ENCODE peak calls at places on chromosomes 4 and X, in six cellular contexts. D, J, K, H, I and X are unnamed samples.

GRCh38 chr4:5784960-5785611 is 74.1 kb downstream of the EVC start:
- DNase-seq in D (no peak), J (no peak), K (no peak), H (no peak), I (peak), X (no peak)

GRCh38 chrX:120120223-120120622 is 4.5 kb upstream of the RHOXF1 start:
- DNase-seq in D (peak), J (no peak), K (no peak), H (no peak), I (no peak), X (peak)

GRCh38 chrX:44651347-44651746 is 108.7 kb upstream of the FUNDC1 start:
- DNase-seq in D (no peak), J (no peak), K (peak), H (peak), I (no peak), X (no peak)

GRCh38 chr4:109052699-109053656 is 249.5 kb downstream of the COL25A1 start:
- DNase-seq in D (no peak), J (no peak), K (no peak), H (no peak), I (no peak), X (no peak)

GRCh38 chr4:182894681-182895275 is 22.4 kb downstream of the DCTD start:
- DNase-seq in D (no peak), J (no peak), K (no peak), H (no peak), I (peak), X (no peak)

GRCh38 chrX:56783450-56783831 is 54.4 kb downstream of the NBDY start:
- DNase-seq in D (peak), J (no peak), K (peak), H (no peak), I (peak), X (peak)

GRCh38 chrX:150032742-150033141 is 94.5 kb upstream of the EOLA2 start:
- DNase-seq in D (no peak), J (no peak), K (no peak), H (no peak), I (no peak), X (no peak)

GRCh38 chr4:69073375-69073774 is 22.9 kb upstream of the UGT2B7 start:
- DNase-seq in D (no peak), J (no peak), K (no peak), H (no peak), I (no peak), X (no peak)

GRCh38 chrX:41475611-41476241 is 28.6 kb downstream of the NYX start:
- DNase-seq in D (no peak), J (no peak), K (no peak), H (no peak), I (peak), X (no peak)

GRCh38 chrX:41480508-41481260 is 33.5 kb downstream of the NYX start:
- DNase-seq in D (no peak), J (no peak), K (no peak), H (no peak), I (no peak), X (no peak)

GRCh38 chrX:41482153-41482850 is 35.2 kb downstream of the NYX start:
- DNase-seq in D (no peak), J (no peak), K (no peak), H (no peak), I (no peak), X (no peak)

GRCh38 chrX:41478397-41478911 is 31.3 kb downstream of the NYX start:
- DNase-seq in D (no peak), J (no peak), K (no peak), H (no peak), I (no peak), X (no peak)

DNA sequence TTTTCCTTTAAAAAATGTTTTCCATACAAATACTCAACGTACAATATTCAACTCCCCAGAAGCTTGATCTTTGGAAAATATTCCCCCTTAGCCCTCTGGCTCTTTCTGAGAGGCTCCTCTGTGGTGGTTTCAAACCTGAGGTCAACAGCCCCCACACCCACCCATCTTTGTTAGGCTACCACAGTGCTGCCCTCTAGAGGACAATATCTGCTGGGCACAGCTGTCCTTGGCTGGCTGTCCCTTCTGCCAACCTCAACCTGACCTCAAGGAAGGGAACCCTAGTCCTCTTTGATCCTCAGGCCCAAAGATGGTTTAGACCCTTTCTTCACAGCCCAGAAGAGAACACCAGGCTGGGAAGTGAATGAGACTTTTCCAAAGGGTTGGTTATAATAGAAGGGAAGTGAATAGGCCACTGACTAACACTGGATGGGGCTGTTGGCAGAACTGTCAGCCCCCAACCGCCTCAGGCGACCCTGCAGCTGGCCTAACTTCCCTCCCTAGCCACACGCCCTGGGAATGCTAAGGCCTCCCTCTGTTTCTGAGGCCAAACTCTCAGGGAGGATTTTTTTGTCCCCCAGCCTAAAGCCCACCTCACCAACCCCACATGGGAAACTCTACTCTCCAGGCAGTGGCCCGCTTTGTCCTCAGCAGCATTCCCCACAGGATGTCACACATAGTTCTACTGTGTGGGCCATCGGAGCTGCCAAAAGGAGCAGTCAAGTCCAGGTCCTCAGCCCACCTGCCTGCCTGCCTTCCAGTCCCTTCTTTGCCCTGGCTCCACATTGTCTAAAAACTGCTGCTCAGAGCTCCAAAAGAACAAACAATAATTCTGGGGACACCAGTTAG is 34.3 kb downstream of the NYX start:
- DNase-seq in D (no peak), J (peak), K (no peak), H (no peak), I (no peak), X (no peak)
- TF ChIP-seq CTCF in D (no peak), J (peak), K (peak), H (peak), I (no peak), X (peak)

GRCh38 chr4:142697928-142698327 is 148.2 kb downstream of the INPP4B start:
- DNase-seq in D (no peak), J (no peak), K (no peak), H (no peak), I (no peak), X (no peak)
- H3K4me3 ChIP-seq in D (no peak), J (no peak), K (no peak), H (no peak), I (no peak), X (no peak)

GRCh38 chr4:53057679-53058078 is 195.6 kb downstream of the RASL11B start:
- DNase-seq in D (no peak), J (no peak), K (no peak), H (no peak), I (no peak), X (no peak)
- TF ChIP-seq CTCF in D (no peak), J (no peak), K (no peak), H (no peak), I (no peak), X (no peak)

DNA sequence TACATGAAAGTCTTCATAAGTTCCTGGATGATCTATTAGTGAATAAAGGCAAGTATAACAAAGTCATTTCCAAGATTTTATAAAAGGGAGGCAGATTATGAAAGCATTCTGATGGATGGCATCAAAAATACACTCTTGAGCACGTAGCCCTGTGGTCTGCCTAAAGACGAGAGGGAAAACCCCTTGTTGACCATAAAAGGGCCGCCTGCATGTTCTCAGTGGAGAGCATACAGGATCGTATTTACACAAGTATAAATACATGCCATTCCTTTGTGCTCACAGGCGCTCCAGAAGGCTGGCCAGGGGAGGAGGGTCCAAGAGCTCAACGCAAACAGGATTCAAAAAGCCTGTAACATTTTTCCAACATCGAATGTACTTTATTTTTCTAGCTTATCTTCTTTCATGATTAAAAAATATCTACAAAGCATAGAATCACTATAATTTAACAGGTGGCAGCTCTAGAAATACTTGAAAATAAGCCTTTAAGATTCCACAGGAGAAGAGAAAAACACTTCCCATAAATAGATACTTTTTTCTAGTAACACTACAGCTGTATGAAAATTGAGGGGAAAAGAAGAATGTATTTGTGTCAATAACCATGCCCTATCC is 29.6 kb downstream of the PDGFC start:
- DNase-seq in D (peak), J (no peak), K (no peak), H (peak), I (no peak), X (peak)
- H3K4me3 ChIP-seq in D (no peak), J (no peak), K (peak), H (no peak), I (no peak), X (no peak)

DNA sequence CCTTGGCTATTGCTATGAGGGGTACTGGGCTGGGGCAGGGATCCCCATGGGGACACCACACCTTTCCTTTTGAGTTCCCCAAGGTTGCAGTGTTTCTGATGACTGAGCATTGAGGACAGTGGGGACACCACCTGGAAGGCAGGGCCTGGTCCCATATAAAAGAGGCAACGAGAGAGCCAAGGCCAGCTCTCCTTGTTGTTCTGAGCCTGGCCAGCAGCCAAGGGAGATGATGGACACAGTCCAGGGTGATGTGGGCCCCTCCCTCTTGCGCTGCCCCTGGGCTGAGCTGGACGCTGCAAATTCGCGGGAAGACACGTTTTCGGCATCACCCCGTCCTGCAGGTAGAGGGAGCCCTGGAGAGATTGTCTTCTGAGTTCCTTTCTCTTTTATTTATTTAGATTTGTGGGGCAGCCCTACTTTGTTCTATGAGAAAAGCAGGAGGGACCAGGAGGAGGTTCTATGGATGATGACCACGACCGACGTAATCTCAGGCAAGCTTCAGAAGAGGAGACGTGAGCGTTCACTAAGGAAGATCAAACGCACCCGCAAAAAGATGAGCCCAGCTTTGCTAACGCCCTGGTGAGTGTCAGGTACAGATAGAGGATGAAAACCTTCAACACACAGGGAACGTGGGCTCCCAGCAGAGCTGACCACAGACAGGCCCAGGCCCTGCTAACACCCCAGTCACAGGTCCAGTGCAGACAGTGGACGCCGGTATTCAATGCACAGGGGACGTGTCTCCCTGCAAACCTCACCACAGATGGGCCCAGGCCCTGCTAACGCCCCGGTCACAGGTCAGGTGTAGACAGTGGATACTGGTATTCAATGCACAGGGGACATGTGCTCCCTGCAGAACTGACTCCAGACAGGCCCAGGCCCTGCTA is 97.4 kb downstream of the SHOX start:
- DNase-seq in D (no peak), J (no peak), K (no peak), H (peak), I (no peak), X (no peak)
- TF ChIP-seq CTCF in D (no peak), J (no peak), K (no peak), H (no peak), I (no peak), X (no peak)

DNA sequence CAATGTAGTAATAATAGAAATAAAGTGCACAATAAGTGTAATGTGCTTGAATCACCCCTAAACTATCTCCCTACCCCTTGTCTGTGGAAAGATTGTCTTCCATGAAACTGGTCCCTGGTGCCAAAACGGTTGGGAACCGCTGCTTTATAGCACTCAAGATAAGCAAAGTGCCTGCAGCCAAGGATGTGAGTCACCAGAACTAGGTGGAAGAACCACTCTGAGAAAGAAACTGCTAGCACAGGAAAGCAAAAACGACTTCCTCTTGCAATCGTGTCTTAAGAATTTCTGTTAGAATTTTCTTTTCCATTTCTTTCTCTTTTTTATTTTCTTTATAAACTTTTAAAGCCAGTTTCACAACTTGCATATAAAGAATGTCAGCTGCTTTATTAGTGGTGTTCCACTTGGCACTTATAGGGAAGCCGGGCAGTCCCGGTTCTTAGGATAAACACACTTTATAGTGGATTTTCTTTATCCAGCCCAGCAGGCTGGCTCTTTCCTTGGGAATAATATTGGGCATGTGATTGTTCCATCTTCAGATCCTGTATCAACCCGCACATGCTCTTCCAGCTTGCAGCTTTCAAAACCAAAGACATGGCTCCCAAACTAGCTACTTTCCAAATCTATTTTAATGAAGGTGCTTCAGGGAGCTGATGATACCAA is 32.3 kb upstream of the CXCL8 start:
- DNase-seq in D (no peak), J (no peak), K (no peak), H (peak), I (no peak), X (peak)
- H3K4me3 ChIP-seq in D (no peak), J (no peak), K (no peak), H (no peak), I (no peak), X (no peak)

GRCh38 chrX:373641-374471 is 12.9 kb downstream of the PPP2R3B start:
- DNase-seq in D (no peak), J (no peak), K (peak), H (peak), I (no peak), X (no peak)
- TF ChIP-seq CTCF in D (no peak), J (no peak), K (no peak), H (no peak), I (no peak), X (no peak)